ENCODE peak calls at places on chromosome 6, in six cellular contexts. Q is foreskin fibroblast, C is fibroblast of lung, M is stomach, G is NB4, K is astrocyte of the cerebellum. H is an unnamed sample.

GRCh38 chr6:165615629-165616028 is 47.4 kb downstream of the PDE10A start:
- DNase-seq in Q (no peak), C (no peak), M (no peak), G (peak; percentile 17), K (no peak), H (no peak)

GRCh38 chr6:75155586-75155985 is 50.3 kb downstream of the COL12A1 start:
- DNase-seq in Q (no peak), C (no peak), M (no peak), G (no peak), K (no peak), H (peak; percentile 3)

GRCh38 chr6:43077981-43078411 is 1.9 kb downstream of the PTK7 start:
- DNase-seq in Q (peak; percentile 75), C (peak; percentile 49), M (no peak), G (no peak), K (no peak), H (no peak)

GRCh38 chr6:157194643-157195042 is 128.7 kb downstream of the TMEM242 start:
- DNase-seq in Q (peak; percentile 38), C (peak; percentile 27), M (no peak), G (peak; percentile 28), K (no peak), H (no peak)

GRCh38 chr6:33317418-33317667 is 201 bp downstream of the ZBTB22 start:
- DNase-seq in Q (no peak), C (no peak), M (no peak), G (no peak), K (no peak), H (peak; percentile 80)

GRCh38 chr6:15929685-15930084 is 199.2 kb upstream of the MYLIP start:
- DNase-seq in Q (no peak), C (no peak), M (no peak), G (peak; percentile 83), K (no peak), H (no peak)

GRCh38 chr6:115467726-115468125 is 593.0 kb downstream of the FRK start:
- DNase-seq in Q (no peak), C (no peak), M (no peak), G (no peak), K (no peak), H (no peak)

GRCh38 chr6:138468320-138469015 is 30.8 kb downstream of the NHSL1 start:
- DNase-seq in Q (peak; percentile 65), C (peak; percentile 40), M (no peak), G (no peak), K (peak; percentile 16), H (no peak)

GRCh38 chr6:72890671-72891070 is 268.8 kb downstream of the KCNQ5 start:
- DNase-seq in Q (peak; percentile 21), C (peak; percentile 19), M (no peak), G (no peak), K (no peak), H (no peak)

GRCh38 chr6:42228305-42228704 is 10.6 kb upstream of the MRPS10 start:
- DNase-seq in Q (no peak), C (no peak), M (no peak), G (no peak), K (no peak), H (no peak)

GRCh38 chr6:145629478-145629877 is 105.8 kb downstream of the EPM2A start:
- DNase-seq in Q (no peak), C (no peak), M (no peak), G (no peak), K (no peak), H (no peak)

GRCh38 chr6:145630598-145630997 is 104.7 kb downstream of the EPM2A start:
- DNase-seq in Q (no peak), C (no peak), M (no peak), G (no peak), K (no peak), H (no peak)

GRCh38 chr6:145631374-145631773 is 103.9 kb downstream of the EPM2A start:
- DNase-seq in Q (no peak), C (no peak), M (no peak), G (no peak), K (no peak), H (no peak)

GRCh38 chr6:145632971-145633370 is 102.3 kb downstream of the EPM2A start:
- DNase-seq in Q (no peak), C (no peak), M (no peak), G (no peak), K (no peak), H (no peak)

DNA sequence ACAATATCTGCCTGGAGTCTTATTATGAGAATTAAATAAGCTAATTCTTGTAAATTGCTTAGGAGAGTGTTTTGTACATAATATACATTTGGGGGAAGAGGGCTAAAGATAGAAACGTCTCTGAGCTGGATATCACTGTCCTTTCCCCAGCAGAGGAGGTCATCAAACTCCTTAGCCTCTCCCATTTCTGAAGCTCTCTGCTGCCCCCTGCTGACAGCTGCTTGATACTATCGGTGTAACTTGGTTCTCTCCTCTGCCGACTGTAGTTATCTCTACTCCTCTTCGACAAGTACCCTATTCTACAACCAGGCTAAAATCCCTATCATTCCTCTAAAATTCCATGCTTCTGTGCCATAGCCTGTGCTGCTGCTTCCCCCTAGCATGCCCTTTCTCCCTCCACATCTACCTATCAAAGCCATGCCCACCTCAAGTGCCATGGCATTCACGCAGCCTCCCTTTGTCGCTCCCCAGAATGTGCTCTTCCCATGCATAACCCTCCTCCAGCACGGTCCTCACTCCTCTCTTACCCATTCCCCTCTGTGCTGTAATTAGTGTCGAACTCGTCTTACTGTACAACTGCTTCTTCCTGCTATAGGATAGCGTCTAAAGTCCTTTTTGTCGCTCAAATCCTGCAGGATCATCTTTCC is 101.2 kb downstream of the EPM2A start:
- DNase-seq in Q (peak; percentile 66), C (peak; percentile 84), M (peak; percentile 83), G (peak; percentile 82), K (peak; percentile 75), H (peak; percentile 95)
- TF ChIP-seq CTCF in Q (peak; percentile 80), C (peak; percentile 93), M (peak; percentile 77), G (peak; percentile 83), K (peak; percentile 85), H (peak; percentile 79)

DNA sequence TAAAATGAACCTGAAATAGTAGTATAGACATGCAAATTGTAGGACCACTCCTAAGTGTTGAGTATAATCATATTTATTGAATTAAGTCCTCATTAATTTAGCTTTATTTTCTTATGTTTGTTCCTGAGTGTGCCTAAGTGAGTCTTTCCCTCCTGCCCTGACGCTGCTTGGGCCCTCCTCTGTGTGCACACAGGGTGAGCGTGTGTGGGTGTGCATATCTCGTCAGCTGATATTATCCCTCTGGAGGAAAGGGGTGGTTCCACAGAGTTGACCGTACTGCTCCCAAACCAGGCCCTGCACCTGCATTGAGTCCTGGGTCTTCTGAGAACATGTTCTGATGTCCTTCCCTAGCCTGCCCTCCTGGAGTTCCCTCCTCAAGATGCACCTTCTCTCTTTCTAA is 28.0 kb downstream of the TULP4 start:
- DNase-seq in Q (no peak), C (no peak), M (no peak), G (no peak), K (no peak), H (no peak)
- TF ChIP-seq CTCF in Q (no peak), C (no peak), M (no peak), G (no peak), K (no peak), H (no peak)

GRCh38 chr6:76856065-76856464 is 607.2 kb downstream of the HTR1B start:
- DNase-seq in Q (no peak), C (no peak), M (no peak), G (no peak), K (no peak), H (no peak)
- TF ChIP-seq CTCF in Q (no peak), C (no peak), M (no peak), G (no peak), K (no peak), H (no peak)

GRCh38 chr6:107866606-107867301 is 42.6 kb upstream of the SCML4 start:
- DNase-seq in Q (no peak), C (peak; percentile 50), M (no peak), G (peak; percentile 50), K (no peak), H (no peak)
- TF ChIP-seq CTCF in Q (peak; percentile 35), C (peak; percentile 42), M (no peak), G (peak; percentile 59), K (peak; percentile 52), H (peak; percentile 57)

DNA sequence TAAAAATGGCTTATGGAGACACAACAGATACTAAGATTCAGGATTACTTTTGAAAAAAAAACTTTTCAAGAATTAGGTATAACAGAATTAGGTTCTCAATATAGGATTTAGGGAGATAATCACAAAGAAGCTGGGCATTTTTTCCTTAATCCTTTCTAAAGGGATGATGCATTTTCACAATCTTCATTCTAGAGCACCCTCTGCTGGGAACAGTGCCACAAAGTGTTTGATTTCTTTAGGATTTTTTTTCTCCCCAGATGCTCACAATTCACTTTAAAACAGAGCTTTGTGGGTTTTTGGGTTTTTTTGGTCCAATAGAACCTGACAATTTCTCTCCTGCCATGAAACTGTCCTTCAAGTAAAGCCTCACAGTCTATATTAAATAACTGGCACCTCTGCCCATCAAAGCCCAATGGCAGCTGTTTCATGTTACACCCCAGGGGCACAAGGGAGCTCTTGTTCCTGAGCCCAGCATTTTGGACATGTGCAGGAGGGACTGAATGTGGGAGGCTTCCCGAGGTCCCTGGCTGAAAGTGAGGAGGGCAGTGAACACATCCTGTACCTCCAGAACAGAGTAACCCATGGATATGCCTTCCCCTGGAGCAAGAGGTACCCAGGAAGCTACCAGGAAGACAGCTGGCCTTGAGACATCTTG is 39.7 kb downstream of the PREP start:
- DNase-seq in Q (peak; percentile 27), C (peak; percentile 60), M (no peak), G (no peak), K (peak; percentile 24), H (no peak)
- TF ChIP-seq CTCF in Q (peak; percentile 50), C (peak; percentile 47), M (no peak), G (no peak), K (peak; percentile 41), H (no peak)

DNA sequence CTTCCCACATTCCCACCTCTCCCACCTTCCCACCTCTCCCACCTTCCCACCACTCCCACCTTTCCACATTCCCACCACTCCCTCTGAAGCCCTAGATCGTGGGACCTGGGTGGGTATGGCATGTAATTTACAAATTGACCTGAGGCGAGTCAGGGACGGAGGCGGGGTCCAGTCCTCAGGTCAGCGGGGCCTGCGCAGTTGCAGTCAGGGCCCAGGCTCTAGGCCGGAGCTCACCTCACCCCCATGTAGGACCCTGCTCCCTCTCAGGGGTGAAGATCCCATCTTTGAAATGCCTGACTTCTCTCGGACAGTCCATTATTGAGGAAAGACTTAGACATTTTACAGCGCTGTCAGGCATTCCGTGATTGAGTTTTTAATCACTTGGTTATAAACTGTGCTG is 10.5 kb downstream of the THBS2 start:
- DNase-seq in Q (no peak), C (no peak), M (no peak), G (no peak), K (no peak), H (no peak)
- TF ChIP-seq CTCF in Q (no peak), C (no peak), M (no peak), G (no peak), K (no peak), H (no peak)

DNA sequence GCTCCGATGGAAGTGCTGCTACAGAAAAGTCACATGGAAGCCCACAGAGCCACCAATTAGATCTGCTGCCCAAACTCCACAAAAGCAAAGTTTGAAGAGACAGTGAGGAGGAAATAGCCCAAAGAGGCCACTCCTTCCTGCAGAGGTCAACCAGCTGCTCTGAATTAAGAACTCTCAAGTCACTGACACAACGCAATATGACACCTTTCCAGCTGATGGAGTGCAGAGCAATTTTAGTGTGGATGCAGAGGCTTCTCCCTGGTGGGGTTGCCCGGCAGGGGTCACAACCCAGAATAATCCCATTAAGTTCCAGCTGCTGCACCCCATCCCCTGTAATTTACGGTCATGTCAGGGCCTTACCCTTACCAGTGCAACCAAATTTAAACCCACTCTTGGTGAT is 361.9 kb upstream of the JARID2 start:
- DNase-seq in Q (peak; percentile 73), C (peak; percentile 46), M (no peak), G (peak; percentile 52), K (no peak), H (peak; percentile 54)
- TF ChIP-seq CTCF in Q (no peak), C (no peak), M (no peak), G (no peak), K (no peak), H (no peak)

H was measured in nephron progenitor cell.